ENCODE peak calls at places on chromosomes 16 and 17, in six cellular contexts. D, F, Q, V, P and R are unnamed samples. For H3K4me1 and H3K9me3, the result is how much of the 10 kb centered on the place peaks cover.

GRCh38 chr17:65022751-65023421 is 33.7 kb downstream of the GNA13 start:
- DNase-seq in P (no peak), F (no peak), Q (no peak), D (no peak), V (peak), R (no peak)

GRCh38 chr17:45310380-45311324 is 6.2 kb downstream of the MAP3K14 start:
- DNase-seq in P (no peak), V (peak), D (no peak), Q (no peak), F (no peak), R (no peak)

GRCh38 chr17:62855136-62855535 is 47.0 kb upstream of the MARCHF10 start:
- DNase-seq in P (no peak), Q (no peak), D (no peak), V (no peak), F (no peak), R (peak)

GRCh38 chr17:82937411-82938371 is 97.9 kb upstream of the ZNF750 start:
- DNase-seq in V (no peak), Q (peak), F (no peak), D (no peak), P (no peak), R (no peak)

GRCh38 chr16:78396046-78396445 is 296.6 kb downstream of the WWOX start:
- DNase-seq in Q (no peak), F (peak), P (no peak), V (peak), D (no peak), R (no peak)

GRCh38 chr17:74547736-74548135 is 1.8 kb upstream of the CD300C start:
- DNase-seq in V (peak), D (no peak), P (no peak), F (peak), Q (no peak), R (no peak)

GRCh38 chr17:45284176-45285140 is 22.6 kb upstream of the SPATA32 start:
- DNase-seq in F (peak), D (no peak), Q (no peak), P (no peak), V (peak), R (no peak)

GRCh38 chr17:57365420-57365819 is 109.1 kb downstream of the MSI2 start:
- DNase-seq in V (no peak), Q (no peak), F (no peak), P (no peak), D (no peak), R (no peak)

GRCh38 chr17:17469996-17470395 is 6.8 kb upstream of the MED9 start:
- DNase-seq in Q (no peak), F (no peak), P (no peak), D (no peak), V (no peak), R (no peak)

GRCh38 chr17:74351552-74352210 is 10.0 kb downstream of the BTBD17 start:
- DNase-seq in D (no peak), F (no peak), P (peak), V (no peak), Q (no peak), R (no peak)

GRCh38 chr16:65004570-65004969 is 117.3 kb downstream of the CDH11 start:
- DNase-seq in V (no peak), Q (no peak), F (no peak), D (no peak), P (no peak), R (no peak)

GRCh38 chr17:4087911-4088693 is 54.7 kb downstream of the ZZEF1 start:
- DNase-seq in V (peak), Q (no peak), F (no peak), D (no peak), P (no peak), R (no peak)

GRCh38 chr17:73342057-73342522 is 30.3 kb upstream of the CDC42EP4 start:
- DNase-seq in D (peak), P (peak), V (peak), Q (peak), F (no peak), R (peak)

DNA sequence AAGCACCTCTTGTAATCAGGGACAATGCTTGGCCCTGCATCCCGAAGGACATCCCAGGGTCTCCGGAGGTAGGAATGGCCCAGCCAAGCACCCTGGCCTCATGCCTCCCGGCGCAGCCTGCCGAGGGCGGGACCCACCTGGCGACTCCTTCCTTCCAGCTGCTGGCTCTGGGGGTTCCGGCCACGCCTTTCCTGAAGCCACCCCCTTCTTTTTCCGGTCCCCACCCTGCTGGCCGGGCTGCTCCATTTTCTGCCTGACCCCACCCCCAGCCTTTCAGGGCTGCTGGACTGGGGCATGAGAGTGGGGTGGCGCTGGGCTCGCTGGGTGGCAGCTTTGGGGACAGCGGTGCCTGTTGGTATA is 22.5 kb upstream of the CIBAR2 start:
- DNase-seq in F (no peak), D (no peak), V (no peak), Q (no peak), P (no peak), R (no peak)
- H3K4me1 ChIP-seq in F (under half), D (under half), V (under half), Q (under half), P (under half), R (under half)

GRCh38 chr16:71440669-71441347 is 1.0 kb downstream of the TLE7 start:
- DNase-seq in V (peak), P (no peak), D (no peak), Q (no peak), F (no peak), R (no peak)

GRCh38 chr16:71439531-71439930 is 2.3 kb downstream of the TLE7 start:
- DNase-seq in D (no peak), F (no peak), P (no peak), Q (no peak), V (no peak), R (no peak)

GRCh38 chr16:71443714-71444113 is 1.9 kb upstream of the TLE7 start:
- DNase-seq in D (no peak), Q (no peak), F (no peak), V (no peak), P (no peak), R (no peak)

GRCh38 chr16:71442041-71442440 is at the start of gene TLE7:
- DNase-seq in Q (no peak), F (no peak), P (no peak), V (no peak), D (no peak), R (no peak)

DNA sequence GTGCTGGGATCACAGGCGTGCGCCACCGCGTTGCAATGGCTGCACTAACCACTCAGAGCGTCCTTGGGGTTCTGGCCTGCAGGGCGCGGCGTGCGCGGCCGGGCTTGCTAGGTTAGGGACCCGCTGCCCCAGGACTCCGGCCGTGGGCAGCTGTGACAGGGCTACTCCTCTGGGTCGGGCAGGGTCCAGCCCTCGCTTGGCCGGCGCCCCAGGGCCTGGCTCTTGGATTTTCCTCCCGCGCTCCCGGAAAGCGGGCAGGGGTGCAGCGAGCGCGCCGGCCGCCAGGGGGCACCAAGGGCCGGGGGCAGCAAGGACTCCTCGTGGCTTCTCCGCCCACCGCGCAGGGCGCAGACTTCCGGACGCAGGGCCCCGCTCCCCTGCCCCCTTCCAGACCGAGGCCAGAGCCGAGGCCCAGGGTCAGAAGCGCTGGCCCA is 489 bp downstream of the TLE7 start:
- DNase-seq in Q (no peak), D (no peak), V (no peak), F (no peak), P (no peak), R (no peak)
- H3K9me3 ChIP-seq in Q (under half), D (under half), V (under half), F (under half), P (under half), R (under half)

DNA sequence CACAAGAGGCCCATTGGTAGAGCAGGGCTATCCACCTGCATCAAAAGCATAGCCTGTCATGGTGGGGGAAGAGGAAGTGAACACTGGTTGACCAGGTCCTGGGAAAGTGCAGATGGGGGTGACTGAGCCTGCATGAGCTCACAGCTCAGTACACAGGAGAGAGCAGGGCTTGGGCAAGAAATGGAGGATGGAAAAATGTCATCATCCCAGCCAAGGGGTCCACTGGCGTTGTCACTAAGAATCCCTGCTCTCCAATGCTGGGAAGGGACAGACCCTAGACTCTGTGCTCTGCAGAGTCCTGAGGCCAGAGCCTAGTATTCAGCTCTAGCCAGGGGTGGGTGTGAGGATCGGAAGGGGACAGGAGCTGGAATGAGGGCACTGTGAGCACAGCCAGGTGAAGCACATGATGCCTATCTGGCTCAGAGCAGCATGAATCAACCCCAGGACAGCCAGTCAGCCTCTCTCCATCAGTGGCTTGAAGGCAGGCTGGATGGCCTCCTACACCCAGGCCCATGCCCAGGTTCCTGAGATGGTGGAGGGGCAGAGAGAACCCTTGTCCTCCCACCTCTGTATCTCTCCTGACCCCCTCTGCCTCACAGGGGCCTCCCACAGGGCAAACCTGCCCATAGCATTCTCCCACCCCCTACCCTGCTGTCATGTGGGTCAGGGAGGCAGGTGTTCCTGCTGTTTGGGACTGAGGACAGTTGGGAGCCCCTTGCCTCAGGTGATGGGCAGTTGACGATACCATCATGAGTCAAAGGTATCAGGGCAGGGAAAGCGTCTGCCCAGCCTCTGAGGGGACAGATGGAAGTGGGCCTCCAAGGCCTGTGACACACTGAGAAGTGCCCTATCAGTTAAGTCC is 13.8 kb upstream of the CTCF start:
- DNase-seq in V (no peak), D (no peak), Q (no peak), P (no peak), F (peak), R (no peak)
- H3K4me1 ChIP-seq in V (under half), D (under half), Q (under half), P (under half), F (half or more), R (half or more)

GRCh38 chr17:78045316-78045715 is 83.2 kb downstream of the TMC6 start:
- DNase-seq in F (no peak), V (peak), P (no peak), Q (no peak), D (no peak), R (no peak)

GRCh38 chr17:78049609-78050008 is 78.9 kb downstream of the TMC6 start:
- DNase-seq in P (no peak), V (no peak), F (no peak), Q (no peak), D (no peak), R (no peak)

GRCh38 chr17:78051186-78051972 is 77.2 kb downstream of the TMC6 start:
- DNase-seq in V (no peak), F (no peak), P (no peak), Q (no peak), D (no peak), R (no peak)

GRCh38 chr17:78046923-78047322 is 81.6 kb downstream of the TMC6 start:
- DNase-seq in F (no peak), Q (no peak), D (no peak), P (no peak), V (peak), R (no peak)

GRCh38 chr17:78048346-78049292 is 79.9 kb downstream of the TMC6 start:
- DNase-seq in F (no peak), P (no peak), Q (no peak), V (no peak), D (no peak), R (no peak)
- H3K9me3 ChIP-seq in F (under half), P (under half), Q (under half), V (under half), D (under half), R (under half)

GRCh38 chr16:23948949-23949392 is 113.2 kb downstream of the PRKCB start:
- DNase-seq in V (no peak), P (no peak), D (no peak), F (no peak), Q (no peak), R (no peak)
- H3K4me1 ChIP-seq in V (under half), P (under half), D (under half), F (under half), Q (under half), R (under half)

DNA sequence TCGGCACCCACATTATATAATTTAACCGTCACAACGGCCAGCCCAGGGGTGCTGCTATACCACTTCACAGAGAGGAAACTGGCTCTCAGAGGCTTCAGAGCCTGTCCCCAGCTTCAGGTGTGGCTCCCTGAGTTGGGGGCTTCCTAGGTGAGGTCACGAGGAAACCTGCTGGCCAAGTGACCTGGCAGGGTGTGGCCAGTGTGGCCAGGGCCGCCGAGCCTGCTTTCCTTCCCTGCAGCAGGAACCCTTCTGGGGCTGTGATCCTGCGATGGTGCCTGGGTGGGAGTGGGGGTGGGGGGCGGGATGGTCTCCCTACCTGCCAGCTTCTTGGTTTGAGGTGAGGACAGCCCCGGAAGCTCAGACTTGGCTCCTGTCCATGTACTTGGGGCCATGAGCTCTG is 39.9 kb downstream of the ADCY7 start:
- DNase-seq in P (no peak), V (no peak), F (no peak), Q (peak), D (no peak), R (peak)
- H3K9me3 ChIP-seq in P (under half), V (under half), F (under half), Q (under half), D (under half), R (under half)

GRCh38 chr17:68455756-68456528 is 1.4 kb downstream of the WIPI1 start:
- DNase-seq in P (no peak), D (no peak), V (peak), F (no peak), Q (no peak), R (no peak)
- H3K4me1 ChIP-seq in P (under half), D (under half), V (under half), F (half or more), Q (under half), R (half or more)

GRCh38 chr16:15780805-15781204 is 76.0 kb downstream of the MYH11 start:
- DNase-seq in F (no peak), Q (no peak), D (no peak), V (no peak), P (no peak), R (no peak)

GRCh38 chr16:15778204-15778743 is 78.6 kb downstream of the MYH11 start:
- DNase-seq in F (no peak), D (no peak), P (no peak), V (no peak), Q (no peak), R (no peak)

GRCh38 chr16:15779664-15780351 is 77.0 kb downstream of the MYH11 start:
- DNase-seq in V (no peak), Q (no peak), D (no peak), F (no peak), P (no peak), R (no peak)

GRCh38 chr16:15777533-15778203 is 79.2 kb downstream of the MYH11 start:
- DNase-seq in V (peak), D (peak), F (peak), P (peak), Q (no peak), R (no peak)

DNA sequence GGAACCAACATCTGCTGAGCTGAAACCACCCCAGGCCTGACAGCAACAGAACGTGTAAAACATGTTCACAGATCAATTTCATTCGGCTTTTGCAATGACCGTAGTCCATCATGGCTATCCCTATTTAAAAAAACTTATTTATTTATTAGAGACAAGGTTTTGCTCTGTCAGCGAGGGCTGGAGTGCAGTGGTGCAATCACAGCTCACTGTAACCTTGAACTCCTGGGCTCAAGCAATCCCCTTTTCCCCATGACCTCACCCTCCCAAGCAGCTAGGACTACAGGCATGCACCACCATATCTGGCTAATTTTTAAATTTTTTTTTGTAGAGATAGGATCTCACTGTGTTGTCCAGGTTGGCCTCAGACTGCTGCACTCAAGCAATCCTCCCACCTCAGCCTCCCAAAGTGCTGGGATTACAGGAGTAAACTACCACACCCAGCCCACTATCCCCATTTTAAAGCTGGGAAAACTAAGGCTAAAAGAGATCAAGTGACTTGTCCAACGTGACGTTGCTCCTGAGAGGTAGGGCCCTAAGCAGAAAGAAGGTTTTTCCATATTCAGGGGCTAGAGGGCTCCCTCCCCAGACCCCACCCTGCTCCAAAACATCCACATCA is 77.7 kb downstream of the MYH11 start:
- DNase-seq in V (no peak), P (no peak), Q (no peak), F (no peak), D (no peak), R (no peak)
- H3K9me3 ChIP-seq in V (under half), P (under half), Q (under half), F (under half), D (under half), R (under half)

DNA sequence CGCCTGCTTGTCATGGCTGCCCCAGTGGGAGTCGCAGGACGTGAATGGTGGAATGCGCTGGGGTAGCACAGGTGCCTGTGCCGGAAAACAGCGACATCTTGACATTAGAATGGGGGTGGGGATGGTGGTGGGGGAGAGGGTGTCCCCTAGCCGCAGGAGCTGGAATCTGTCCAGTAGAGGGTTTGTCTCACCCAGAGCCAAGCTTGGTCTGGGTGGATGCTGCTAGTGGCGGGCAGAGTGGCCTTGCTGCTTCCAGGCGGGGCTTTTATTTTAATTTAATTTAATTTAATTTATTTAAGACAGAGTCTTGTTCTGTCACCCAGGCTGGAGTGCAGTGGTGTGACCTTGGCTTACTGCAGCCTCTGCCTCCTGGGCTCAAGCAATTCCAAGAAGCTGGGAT is 7.7 kb downstream of the BAIAP2 start:
- DNase-seq in F (no peak), Q (no peak), D (no peak), V (no peak), P (no peak), R (no peak)
- H3K4me1 ChIP-seq in F (under half), Q (under half), D (under half), V (half or more), P (under half), R (under half)

DNA sequence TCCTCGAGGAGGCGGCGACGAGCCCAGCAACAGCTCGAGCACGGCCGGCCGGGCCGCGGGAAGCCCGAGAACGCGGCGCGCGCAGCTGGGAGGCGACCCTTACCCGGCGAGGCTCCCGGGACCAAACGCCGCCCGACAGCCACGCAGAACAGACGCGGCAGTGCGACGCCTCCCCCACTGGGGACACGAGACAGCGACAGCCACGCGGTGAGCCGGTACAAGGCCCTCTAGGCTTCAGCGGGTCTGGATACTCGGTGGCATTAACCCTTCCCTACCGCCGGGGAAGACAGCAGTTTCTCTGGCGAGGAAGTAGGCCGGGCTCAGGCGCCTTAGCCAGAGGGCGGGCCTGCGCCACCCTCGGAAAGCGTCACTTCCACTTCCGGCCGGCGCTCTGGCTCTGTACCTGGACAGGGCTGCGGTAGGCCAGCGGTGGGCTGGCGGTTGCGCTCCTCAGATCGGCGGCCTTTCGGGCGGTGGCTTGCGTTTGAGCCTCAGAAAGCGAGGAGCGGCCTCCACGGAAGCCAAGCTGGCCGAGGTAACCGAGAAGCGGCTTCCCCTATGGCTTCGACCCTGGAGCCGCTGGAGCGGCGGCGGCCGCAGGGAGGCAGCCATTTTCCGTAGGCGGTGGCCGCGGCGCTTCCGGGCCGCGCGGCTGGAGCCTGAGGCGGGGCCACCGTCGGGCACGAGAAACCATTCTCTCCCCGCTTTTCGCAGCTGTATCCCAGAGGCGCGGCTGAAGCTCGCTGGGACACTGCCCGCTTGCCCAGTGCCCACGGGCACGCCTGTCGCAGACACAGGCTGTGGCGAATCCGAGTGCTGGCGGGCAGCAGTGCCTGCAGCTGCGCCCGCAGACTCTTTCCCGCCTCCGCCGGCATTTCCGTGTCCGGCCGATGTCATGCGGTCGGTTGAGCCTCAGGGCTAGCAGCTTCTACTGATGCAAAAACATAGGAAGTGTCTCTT is at the start of the genes TIGD7 and ZNF75A:
- DNase-seq in Q (peak), D (peak), V (peak), F (no peak), P (peak), R (peak)
- H3K9me3 ChIP-seq in Q (under half), D (under half), V (under half), F (under half), P (half or more), R (half or more)